ENCODE peak calls at places on chromosomes 13 and 19, in nine cellular contexts. H, A, O, I, J, F, S, M and Z are unnamed samples.

GRCh38 chr19:42067315-42067888 is 2.6 kb downstream of the GRIK5 start:
- DNase-seq in H (no peak), A (no peak), O (no peak), I (no peak), J (no peak), F (no peak), S (no peak), M (no peak), Z (no peak)

GRCh38 chr19:35080613-35081170 is 34.9 kb upstream of the FXYD3 start:
- DNase-seq in H (no peak), A (no peak), O (no peak), I (no peak), J (no peak), F (no peak), S (peak), M (no peak), Z (no peak)

GRCh38 chr13:100274942-100275506 is 186.1 kb downstream of the PCCA start:
- DNase-seq in H (no peak), A (peak), O (no peak), I (no peak), J (no peak), F (no peak), S (no peak), M (no peak), Z (no peak)

GRCh38 chr13:65540064-65540635 is 1690.0 kb downstream of the PCDH9 start:
- DNase-seq in H (no peak), A (peak), O (no peak), I (no peak), J (no peak), F (no peak), S (no peak), M (no peak), Z (no peak)

GRCh38 chr19:55386515-55386947 is 799 bp downstream of the RPL28 start:
- DNase-seq in H (no peak), A (no peak), O (no peak), I (no peak), J (no peak), F (no peak), S (no peak), M (no peak), Z (no peak)

GRCh38 chr19:38412961-38413360 is 10.1 kb downstream of the FAM98C start:
- DNase-seq in H (no peak), A (no peak), O (no peak), I (no peak), J (no peak), F (no peak), S (no peak), M (no peak), Z (no peak)

GRCh38 chr19:8387688-8388611 is 2.2 kb upstream of the RAB11B start:
- DNase-seq in H (peak), A (no peak), O (no peak), I (no peak), J (no peak), F (no peak), S (peak), M (no peak), Z (no peak)

GRCh38 chr19:53908933-53909415 is at the start of gene CACNG7:
- DNase-seq in H (no peak), A (no peak), O (no peak), I (no peak), J (no peak), F (no peak), S (no peak), M (no peak), Z (no peak)

GRCh38 chr13:41025518-41025917 is 6.4 kb upstream of the ELF1 start:
- DNase-seq in H (no peak), A (no peak), O (no peak), I (no peak), J (no peak), F (no peak), S (no peak), M (no peak), Z (no peak)